ENCODE peak calls at places on chromosomes 5 and 9, in four cellular contexts. F, R, A and E are unnamed samples.
A peak's percentile ranks its signal among the peaks of the same experiment; 100 is the strongest.

GRCh38 chr5:61575103-61575502 is 243.0 kb downstream of the ZSWIM6 start:
- DNase-seq in F (peak; percentile 29), R (no peak), A (no peak), E (no peak)

GRCh38 chr9:9747787-9748186 is 865.0 kb downstream of the PTPRD start:
- DNase-seq in F (no peak), R (no peak), A (no peak), E (no peak)

GRCh38 chr5:75053286-75054109 is 1.1 kb upstream of the GCNT4 start:
- DNase-seq in F (peak; percentile 72), R (peak; percentile 26), A (peak; percentile 52), E (peak; percentile 61)

GRCh38 chr5:45408067-45408466 is 288.1 kb downstream of the HCN1 start:
- DNase-seq in F (no peak), R (no peak), A (no peak), E (no peak)

GRCh38 chr5:145908206-145908945 is 28.0 kb upstream of the SH3RF2 start:
- DNase-seq in F (no peak), R (no peak), A (no peak), E (no peak)

GRCh38 chr9:119372951-119373350 is 3.7 kb upstream of the BRINP1 start:
- DNase-seq in F (no peak), R (no peak), A (no peak), E (no peak)

GRCh38 chr5:157607371-157608161 is 32.0 kb upstream of the ADAM19 start:
- DNase-seq in F (no peak), R (no peak), A (peak; percentile 71), E (peak; percentile 89)

GRCh38 chr9:98173181-98173580 is 19.3 kb downstream of the CORO2A start:
- DNase-seq in F (no peak), R (no peak), A (no peak), E (no peak)

GRCh38 chr5:149125386-149125891 is 15.9 kb upstream of the ABLIM3 start:
- DNase-seq in F (no peak), R (no peak), A (no peak), E (no peak)

GRCh38 chr5:1312993-1313833 is 18.3 kb upstream of the TERT start:
- DNase-seq in F (no peak), R (no peak), A (peak; percentile 98), E (peak; percentile 93)

GRCh38 chr5:6236858-6237481 is 141.4 kb downstream of the MED10 start:
- DNase-seq in F (no peak), R (no peak), A (peak; percentile 8), E (no peak)

GRCh38 chr5:160199410-160199911 is 29.8 kb upstream of the FABP6 start:
- DNase-seq in F (peak; percentile 66), R (peak; percentile 53), A (peak; percentile 72), E (peak; percentile 71)

GRCh38 chr5:15808577-15808976 is 308.6 kb downstream of the FBXL7 start:
- DNase-seq in F (no peak), R (no peak), A (no peak), E (no peak)

GRCh38 chr5:15806613-15807012 is 306.6 kb downstream of the FBXL7 start:
- DNase-seq in F (no peak), R (no peak), A (no peak), E (no peak)

GRCh38 chr5:15807248-15807647 is 307.3 kb downstream of the FBXL7 start:
- DNase-seq in F (peak; percentile 25), R (no peak), A (no peak), E (no peak)

GRCh38 chr5:15803280-15803679 is 303.3 kb downstream of the FBXL7 start:
- DNase-seq in F (no peak), R (no peak), A (no peak), E (no peak)

DNA sequence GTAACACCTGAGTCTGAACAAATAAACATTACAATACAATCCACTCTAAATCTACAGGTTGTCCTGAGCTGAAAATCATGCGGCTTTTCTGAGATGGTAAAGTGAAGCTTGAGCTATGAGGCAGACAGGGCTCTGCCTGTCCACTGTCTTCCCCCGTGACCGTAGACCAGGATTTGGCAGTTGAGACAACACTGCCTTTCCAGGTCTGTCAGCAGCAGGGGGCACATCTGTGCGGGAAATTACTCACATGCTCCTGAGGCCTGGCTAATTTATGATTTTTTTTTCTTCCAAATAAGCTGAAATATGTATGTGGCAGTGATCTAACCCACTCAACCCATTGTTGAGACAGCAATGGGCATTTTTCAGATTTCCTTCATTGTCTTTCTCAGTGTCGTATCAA is 307.9 kb downstream of the FBXL7 start:
- DNase-seq in F (peak; percentile 69), R (peak; percentile 24), A (no peak), E (no peak)
- TF ChIP-seq CTCF in F (no peak), R (no peak), A (no peak), E (peak; percentile 5)

DNA sequence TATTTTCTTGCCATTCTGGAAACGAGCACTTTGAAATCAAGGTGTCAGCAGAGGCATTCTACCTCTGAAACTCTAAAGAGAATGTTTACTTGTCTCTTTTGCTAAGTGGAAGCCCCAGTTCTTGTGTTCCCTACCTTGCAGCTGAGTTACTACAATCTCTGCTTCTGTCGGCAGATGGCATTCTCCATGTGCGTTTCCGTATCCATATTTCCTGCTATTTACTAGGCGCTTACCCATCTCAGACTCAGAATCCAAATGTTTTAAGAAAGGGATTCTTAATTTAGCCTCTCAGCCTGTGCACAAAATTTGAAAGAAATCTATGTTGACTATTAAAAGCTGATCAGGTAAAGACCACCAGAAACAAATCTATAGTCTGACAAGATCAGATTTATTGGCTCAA is 221.3 kb upstream of the FTMT start:
- DNase-seq in F (peak; percentile 14), R (no peak), A (no peak), E (no peak)
- TF ChIP-seq CTCF in F (peak; percentile 50), R (no peak), A (no peak), E (no peak)

GRCh38 chr5:99544326-99544725 is 615.5 kb upstream of the CHD1 start:
- DNase-seq in F (no peak), R (no peak), A (no peak), E (no peak)
- TF ChIP-seq CTCF in F (no peak), R (no peak), A (no peak), E (no peak)

GRCh38 chr9:11319477-11320060 is 706.8 kb upstream of the PTPRD start:
- DNase-seq in F (no peak), R (no peak), A (peak; percentile 1), E (no peak)
- TF ChIP-seq CTCF in F (peak; percentile 28), R (peak; percentile 8), A (no peak), E (peak; percentile 53)